ENCODE peak calls at places on chromosomes 1 and 21, in seven cellular contexts. D, B, X, O, U, V and I are unnamed samples. For H3K27me3, the result is how much of the 10 kb centered on the place peaks cover.

GRCh38 chr21:33383056-33383888 is 19.9 kb upstream of the IFNGR2 start:
- DNase-seq in D (peak), V (peak), X (peak), B (peak), O (peak), U (no peak), I (peak)

GRCh38 chr1:201946224-201946908 is at the start of gene LMOD1:
- DNase-seq in D (no peak), O (peak), U (peak), B (peak), X (peak), V (peak), I (peak)

GRCh38 chr1:4553761-4554160 is 100.6 kb upstream of the AJAP1 start:
- DNase-seq in D (no peak), X (no peak), B (no peak), O (no peak), U (no peak), V (no peak), I (no peak)

GRCh38 chr1:155176544-155177071 is 3.0 kb downstream of the TRIM46 start:
- DNase-seq in O (peak), V (peak), U (peak), D (peak), X (peak), B (peak), I (peak)

GRCh38 chr1:112618114-112618720 is 724 bp downstream of the ST7L start:
- DNase-seq in B (no peak), X (peak), V (no peak), O (no peak), U (peak), D (peak), I (peak)

GRCh38 chr1:18870325-18870865 is 10.9 kb upstream of the TAS1R2 start:
- DNase-seq in D (no peak), U (no peak), O (no peak), X (peak), V (no peak), B (no peak), I (peak)

GRCh38 chr1:64975127-64975526 is 8.8 kb upstream of the JAK1 start:
- DNase-seq in D (no peak), O (no peak), V (no peak), X (no peak), B (no peak), U (no peak), I (no peak)

GRCh38 chr1:100731309-100731708 is 11.8 kb downstream of the VCAM1 start:
- DNase-seq in X (no peak), D (no peak), B (no peak), V (no peak), O (no peak), U (no peak), I (no peak)

GRCh38 chr21:40850071-40850470 is 3.1 kb upstream of the DSCAM start:
- DNase-seq in B (no peak), O (no peak), V (no peak), U (peak), X (peak), D (no peak), I (peak)

GRCh38 chr1:9714257-9714718 is 62.8 kb downstream of the PIK3CD start:
- DNase-seq in B (no peak), O (no peak), V (no peak), D (peak), X (no peak), U (peak), I (no peak)

GRCh38 chr1:1926346-1926811 is 7.3 kb upstream of the TMEM52 start:
- DNase-seq in D (no peak), V (no peak), O (no peak), U (no peak), B (peak), X (no peak), I (no peak)

GRCh38 chr1:211734791-211735190 is 59.4 kb upstream of the NEK2 start:
- DNase-seq in D (no peak), O (no peak), B (peak), X (no peak), V (peak), U (no peak), I (peak)

GRCh38 chr1:158024737-158025136 is 31.3 kb downstream of the KIRREL1 start:
- DNase-seq in O (peak), V (no peak), D (no peak), X (no peak), U (no peak), B (no peak), I (no peak)

GRCh38 chr1:19703280-19703679 is 38.6 kb downstream of the HTR6 start:
- DNase-seq in B (no peak), O (no peak), D (no peak), U (no peak), X (no peak), V (no peak), I (no peak)

GRCh38 chr1:184940226-184940625 is 34.1 kb downstream of the NIBAN1 start:
- DNase-seq in O (no peak), X (no peak), U (no peak), D (no peak), V (no peak), B (no peak), I (no peak)

GRCh38 chr1:220906561-220907334 is 27.5 kb downstream of the HLX start:
- DNase-seq in O (no peak), D (no peak), X (peak), U (no peak), V (peak), B (no peak), I (peak)

GRCh38 chr1:35448344-35448801 is 108.8 kb downstream of the KIAA0319L start:
- DNase-seq in V (no peak), X (peak), U (no peak), D (no peak), B (no peak), O (peak), I (peak)

DNA sequence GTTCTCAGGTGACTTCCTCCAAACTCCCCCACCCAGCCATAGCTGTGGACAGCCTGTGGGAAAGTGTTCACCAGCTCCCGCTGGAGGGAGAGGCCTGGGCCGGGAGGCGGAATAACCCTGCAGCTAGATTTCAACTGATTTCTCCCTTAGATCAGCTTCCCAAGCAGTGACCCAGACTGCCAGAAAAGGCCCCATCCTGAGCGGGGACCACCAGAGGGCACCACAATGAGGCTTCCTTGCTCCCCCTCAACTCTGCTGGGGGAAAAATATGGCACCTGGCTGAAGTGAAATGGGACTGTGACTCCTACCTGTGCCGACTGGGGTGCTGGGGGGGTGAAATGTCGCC is 50.8 kb downstream of the RHBG start:
- DNase-seq in X (no peak), V (peak), B (no peak), O (no peak), D (no peak), U (peak), I (no peak)
- H3K27me3 ChIP-seq in X (under half), V (under half), B (half or more), O (under half), D (under half), U (under half), I (half or more)

GRCh38 chr21:34526236-34526617 is 14.2 kb upstream of the KCNE1 start:
- DNase-seq in D (no peak), V (no peak), X (no peak), U (no peak), B (no peak), O (no peak), I (no peak)
- H3K4me3 ChIP-seq in D (no peak), V (no peak), X (peak), U (no peak), B (peak), O (peak), I (peak)

DNA sequence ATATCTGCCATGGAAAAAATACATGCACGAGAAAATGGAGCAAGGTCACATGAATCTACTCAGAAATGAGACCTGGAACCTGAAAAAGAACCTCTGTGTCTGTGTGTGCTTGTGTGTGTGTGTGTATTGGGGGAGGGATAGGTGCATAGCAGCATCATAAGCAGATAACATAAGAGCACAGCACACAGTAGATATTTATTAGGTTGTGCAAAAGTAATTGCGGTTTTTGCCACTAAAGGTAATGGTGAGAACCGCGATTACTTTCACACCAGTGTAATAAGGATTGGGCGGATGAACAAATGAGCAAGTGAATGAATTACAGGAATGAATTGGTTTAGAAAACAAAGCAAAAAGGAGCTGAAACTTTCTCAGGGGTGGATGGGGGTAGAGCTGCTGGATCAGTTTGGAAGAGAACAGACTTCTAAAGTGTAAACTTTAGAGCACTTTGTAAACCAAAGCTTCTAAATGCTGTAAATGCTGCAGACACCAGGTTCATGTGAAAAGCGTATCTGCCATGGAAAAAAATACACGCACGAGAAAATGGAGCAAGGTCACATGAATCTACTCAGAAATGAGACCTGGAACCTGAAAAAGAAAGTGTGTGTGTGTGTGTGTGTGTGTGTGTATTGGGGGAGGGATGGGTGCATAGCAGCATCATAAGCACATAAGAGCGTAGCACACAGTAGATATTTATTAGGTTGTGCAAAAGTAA is 156.9 kb downstream of the TOMM20 start:
- DNase-seq in D (no peak), B (no peak), V (no peak), X (no peak), U (no peak), O (no peak), I (no peak)
- H3K27me3 ChIP-seq in D (under half), B (under half), V (under half), X (under half), U (under half), O (under half), I (under half)

GRCh38 chr1:43529206-43529731 is 1.4 kb upstream of the PTPRF start:
- DNase-seq in D (peak), B (peak), O (peak), X (peak), U (peak), V (peak), I (peak)
- H3K4me3 ChIP-seq in D (no peak), B (no peak), O (no peak), X (no peak), U (no peak), V (no peak), I (no peak)

DNA sequence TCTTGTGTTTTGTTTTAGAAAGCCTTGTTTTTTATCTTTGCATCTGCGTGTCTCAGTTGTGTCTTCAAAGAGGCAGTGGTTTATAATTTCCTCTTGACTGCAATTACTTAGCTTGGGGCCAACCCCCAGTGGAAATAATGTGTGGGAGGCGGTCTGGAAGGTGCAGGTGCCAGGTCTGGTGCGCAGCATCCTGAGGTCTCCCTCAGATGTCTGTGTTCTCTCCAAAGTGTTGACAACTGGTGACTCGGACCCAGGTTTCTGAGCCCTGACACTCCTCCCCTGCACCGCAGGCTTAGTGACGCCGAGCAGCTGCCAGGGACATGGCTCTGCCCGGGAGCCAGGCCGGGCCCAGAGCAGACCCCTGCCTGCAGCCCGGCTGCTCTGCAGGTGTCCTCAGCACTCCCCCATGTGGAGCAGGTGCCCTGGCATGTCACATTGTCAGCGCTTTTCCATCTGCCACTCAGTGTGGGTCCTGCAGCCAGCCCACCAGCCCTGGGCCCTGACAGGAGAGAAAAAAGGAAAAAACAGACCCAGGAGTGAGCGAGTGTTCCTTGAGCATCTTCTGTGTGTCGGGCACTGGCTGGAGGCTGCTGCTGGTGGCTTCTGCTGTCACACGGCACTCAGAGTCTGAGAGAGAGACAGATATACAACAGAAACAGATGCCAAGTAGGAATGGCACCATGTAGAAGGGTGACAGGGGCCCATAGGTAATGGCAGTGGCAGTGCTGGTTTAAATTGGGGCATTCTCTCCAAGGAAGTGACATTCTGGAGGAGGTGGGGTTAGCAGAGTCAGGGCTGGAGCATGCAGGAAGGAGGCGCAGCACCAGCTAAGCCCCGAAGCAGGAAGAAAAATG is 24.8 kb upstream of the SELENON start:
- DNase-seq in V (peak), U (no peak), B (peak), D (peak), O (no peak), X (no peak), I (no peak)
- H3K27me3 ChIP-seq in V (under half), U (under half), B (under half), D (under half), O (under half), X (under half), I (under half)

GRCh38 chr1:151032164-151032563 is 4.2 kb upstream of the BNIPL start:
- DNase-seq in B (no peak), O (no peak), X (no peak), D (no peak), U (no peak), V (no peak), I (no peak)

GRCh38 chr1:151039527-151039926 is 3.1 kb downstream of the BNIPL start:
- DNase-seq in V (no peak), U (no peak), X (no peak), O (no peak), B (no peak), D (no peak), I (no peak)

GRCh38 chr1:151035167-151035566 is 1.2 kb upstream of the BNIPL start:
- DNase-seq in U (no peak), V (no peak), D (no peak), X (no peak), B (no peak), O (no peak), I (no peak)

GRCh38 chr1:151037032-151037431 is 646 bp downstream of the BNIPL start:
- DNase-seq in U (no peak), B (no peak), D (no peak), V (no peak), O (no peak), X (no peak), I (no peak)

GRCh38 chr1:151036356-151036755 is at the start of gene BNIPL:
- DNase-seq in B (no peak), D (no peak), V (no peak), U (peak), O (no peak), X (peak), I (peak)
- H3K4me3 ChIP-seq in B (no peak), D (no peak), V (no peak), U (no peak), O (no peak), X (no peak), I (peak)

GRCh38 chr1:25679170-25679569 is 62.6 kb downstream of the MAN1C1 start:
- DNase-seq in V (no peak), B (no peak), X (no peak), U (no peak), D (no peak), O (no peak), I (no peak)
- H3K27me3 ChIP-seq in V (under half), B (under half), X (under half), U (under half), D (under half), O (under half), I (under half)

GRCh38 chr1:203278087-203278884 is 27.0 kb upstream of the BTG2 start:
- DNase-seq in U (peak), B (peak), O (peak), V (peak), D (peak), X (peak), I (peak)

GRCh38 chr1:203276916-203277535 is 28.3 kb upstream of the BTG2 start:
- DNase-seq in V (no peak), U (no peak), D (no peak), X (no peak), O (no peak), B (no peak), I (no peak)

GRCh38 chr1:203281033-203281432 is 24.3 kb upstream of the BTG2 start:
- DNase-seq in V (no peak), B (no peak), D (no peak), U (no peak), X (peak), O (no peak), I (peak)

GRCh38 chr1:203280061-203280460 is 25.3 kb upstream of the BTG2 start:
- DNase-seq in X (no peak), V (no peak), D (no peak), O (no peak), U (no peak), B (no peak), I (no peak)

DNA sequence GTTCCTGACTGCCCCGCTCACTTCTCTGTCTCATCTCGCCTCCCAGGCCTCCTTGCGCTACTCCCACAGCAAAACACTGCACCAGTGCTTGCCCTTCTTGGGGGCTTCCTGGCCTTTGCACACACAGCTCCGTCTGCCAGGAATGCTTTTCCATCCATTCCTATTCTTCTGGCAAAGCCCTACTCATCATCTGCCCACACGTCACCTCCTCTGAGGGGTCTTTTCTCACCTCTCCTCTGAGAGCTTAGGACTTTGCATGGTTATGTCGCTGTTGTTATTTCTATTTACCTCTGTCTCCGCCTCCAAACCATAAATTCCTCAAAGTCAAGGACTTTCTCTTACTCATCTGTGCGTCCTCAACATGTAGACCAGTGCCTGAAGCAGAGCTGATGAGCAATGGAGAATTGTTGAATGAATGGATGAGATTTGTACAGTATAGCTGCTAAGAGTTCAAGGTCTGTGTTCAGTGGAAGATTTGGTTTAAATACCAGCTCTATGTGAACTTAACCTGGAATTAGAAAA is 26.4 kb upstream of the BTG2 start:
- DNase-seq in U (no peak), V (no peak), D (no peak), X (no peak), O (no peak), B (no peak), I (peak)
- H3K4me3 ChIP-seq in U (no peak), V (peak), D (no peak), X (no peak), O (peak), B (no peak), I (no peak)

DNA sequence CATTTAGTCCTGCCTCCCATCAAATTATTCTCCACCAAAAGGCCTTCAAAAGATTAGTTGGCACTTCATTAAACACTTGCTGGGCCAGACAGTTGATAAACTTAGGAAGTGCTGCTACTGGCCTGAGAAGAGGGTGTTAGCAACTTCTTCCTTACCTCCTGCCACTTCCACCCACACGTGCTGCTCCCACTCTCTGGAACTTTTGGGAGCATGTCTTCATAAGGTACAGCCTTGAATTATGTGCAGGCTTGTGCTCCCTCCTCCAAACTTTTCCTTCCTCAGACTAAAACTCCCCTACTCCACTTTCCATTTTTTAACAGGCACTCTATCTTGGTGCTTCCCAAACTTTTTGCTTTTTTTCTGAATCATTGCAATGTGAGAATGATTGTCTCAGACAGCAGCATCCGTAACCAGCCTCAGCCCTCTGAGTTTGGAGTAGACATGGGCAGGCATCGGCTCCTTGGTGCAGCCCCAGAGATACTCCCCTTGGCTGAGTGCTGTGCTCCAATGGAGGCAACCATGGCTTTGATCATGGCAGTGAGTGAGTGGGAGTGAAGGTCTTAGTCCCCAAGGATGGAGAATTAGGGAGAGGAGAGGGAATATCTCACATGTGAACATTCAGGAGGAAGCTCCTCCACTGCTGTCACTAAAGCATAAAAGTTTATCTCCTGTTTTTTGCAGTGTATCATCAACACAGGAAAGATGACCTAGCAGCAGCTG is 8.7 kb upstream of the LELP1 start:
- DNase-seq in B (no peak), V (no peak), U (no peak), O (no peak), D (no peak), X (no peak), I (no peak)
- H3K27me3 ChIP-seq in B (under half), V (under half), U (under half), O (under half), D (under half), X (under half), I (under half)

GRCh38 chr1:15154480-15155036 is 1.0 kb downstream of the TMEM51 start:
- DNase-seq in V (peak), X (peak), B (peak), O (no peak), D (no peak), U (no peak), I (peak)
- H3K4me3 ChIP-seq in V (peak), X (peak), B (peak), O (peak), D (no peak), U (peak), I (peak)